ENCODE peak calls at places on chromosomes 1 and 21, in seven cellular contexts. S, C, E, L, B, P and V are unnamed samples.

GRCh38 chr1:52098139-52098871 is 42.2 kb downstream of the BTF3L4 start:
- DNase-seq in S (no peak), C (no peak), E (no peak), L (no peak), B (no peak), P (no peak), V (no peak)

GRCh38 chr1:193944454-193944853 is 758.0 kb upstream of the B3GALT2 start:
- DNase-seq in S (no peak), C (no peak), E (no peak), L (no peak), B (no peak), P (no peak), V (no peak)

GRCh38 chr1:182069028-182069466 is 7.5 kb upstream of the ZNF648 start:
- DNase-seq in S (peak), C (no peak), E (peak), L (no peak), B (peak), P (peak), V (peak)

GRCh38 chr1:153958961-153959260 is 499 bp upstream of the CRTC2 start:
- DNase-seq in S (no peak), C (no peak), E (no peak), L (no peak), B (no peak), P (no peak), V (no peak)

GRCh38 chr1:30316056-30316455 is 407.3 kb downstream of the MATN1 start:
- DNase-seq in S (no peak), C (no peak), E (no peak), L (no peak), B (no peak), P (no peak), V (no peak)

GRCh38 chr1:206941766-206942418 is 4.4 kb downstream of the PIGR start:
- DNase-seq in S (no peak), C (no peak), E (no peak), L (no peak), B (no peak), P (no peak), V (no peak)

GRCh38 chr1:5287178-5288155 is 633.1 kb downstream of the AJAP1 start:
- DNase-seq in S (no peak), C (no peak), E (no peak), L (no peak), B (no peak), P (no peak), V (no peak)

GRCh38 chr1:45640293-45640692 is 16.4 kb upstream of the CCDC17 start:
- DNase-seq in S (no peak), C (no peak), E (no peak), L (no peak), B (no peak), P (no peak), V (no peak)

GRCh38 chr1:20389551-20389950 is 96.5 kb downstream of the CAMK2N1 start:
- DNase-seq in S (no peak), C (no peak), E (no peak), L (no peak), B (no peak), P (no peak), V (no peak)

GRCh38 chr1:214833357-214833756 is 230.4 kb downstream of the CENPF start:
- DNase-seq in S (no peak), C (no peak), E (no peak), L (no peak), B (no peak), P (no peak), V (no peak)

GRCh38 chr1:44810101-44810761 is 1.9 kb downstream of the BTBD19 start:
- DNase-seq in S (peak), C (peak), E (no peak), L (no peak), B (peak), P (peak), V (no peak)

GRCh38 chr1:155254714-155255242 is 505 bp downstream of the ENTREP3 start:
- DNase-seq in S (no peak), C (no peak), E (no peak), L (no peak), B (peak), P (no peak), V (no peak)

GRCh38 chr21:45431781-45432572 is 27.0 kb downstream of the COL18A1 start:
- DNase-seq in S (no peak), C (no peak), E (no peak), L (no peak), B (no peak), P (no peak), V (no peak)

GRCh38 chr1:216660561-216660960 is 62.7 kb downstream of the ESRRG start:
- DNase-seq in S (no peak), C (no peak), E (no peak), L (no peak), B (no peak), P (no peak), V (no peak)

GRCh38 chr1:46061146-46061545 is 71.3 kb downstream of the PIK3R3 start:
- DNase-seq in S (no peak), C (no peak), E (no peak), L (no peak), B (no peak), P (no peak), V (no peak)

GRCh38 chr21:36589352-36589971 is 109.5 kb upstream of the SIM2 start:
- DNase-seq in S (no peak), C (no peak), E (no peak), L (no peak), B (peak), P (peak), V (peak)

GRCh38 chr1:41783189-41783639 is 135.5 kb downstream of the HIVEP3 start:
- DNase-seq in S (peak), C (no peak), E (peak), L (peak), B (no peak), P (no peak), V (peak)

GRCh38 chr21:36640260-36641244 is 58.4 kb upstream of the SIM2 start:
- DNase-seq in S (no peak), C (no peak), E (no peak), L (no peak), B (no peak), P (peak), V (no peak)

GRCh38 chr1:82517586-82517985 is 716.9 kb downstream of the ADGRL2 start:
- DNase-seq in S (no peak), C (no peak), E (no peak), L (no peak), B (peak), P (peak), V (no peak)

GRCh38 chr1:71307451-71307850 is 226.6 kb upstream of the ZRANB2 start:
- DNase-seq in S (no peak), C (no peak), E (no peak), L (peak), B (no peak), P (no peak), V (no peak)

GRCh38 chr1:110434946-110435345 is 16.0 kb upstream of the PROK1 start:
- DNase-seq in S (no peak), C (no peak), E (no peak), L (no peak), B (no peak), P (no peak), V (no peak)

GRCh38 chr1:244381887-244382565 is 69.7 kb downstream of the ADSS2 start:
- DNase-seq in S (no peak), C (no peak), E (no peak), L (peak), B (no peak), P (no peak), V (peak)

GRCh38 chr21:33047231-33047630 is 21.5 kb downstream of the OLIG2 start:
- DNase-seq in S (no peak), C (no peak), E (no peak), L (peak), B (no peak), P (no peak), V (peak)

GRCh38 chr1:247883346-247883745 is 12.0 kb upstream of the OR2W3 start:
- DNase-seq in S (no peak), C (no peak), E (no peak), L (no peak), B (no peak), P (no peak), V (no peak)

GRCh38 chr1:213586609-213586972 is 401.2 kb upstream of the PROX1 start:
- DNase-seq in S (no peak), C (no peak), E (no peak), L (no peak), B (no peak), P (no peak), V (no peak)
- H3K27ac ChIP-seq in S (no peak), C (no peak), E (no peak), L (peak), B (no peak), P (no peak), V (no peak)

GRCh38 chr1:165988817-165989216 is 161.4 kb downstream of the UCK2 start:
- DNase-seq in S (no peak), C (no peak), E (no peak), L (no peak), B (no peak), P (no peak), V (no peak)

GRCh38 chr1:165988275-165988674 is 160.9 kb downstream of the UCK2 start:
- DNase-seq in S (no peak), C (no peak), E (no peak), L (no peak), B (no peak), P (peak), V (no peak)
- TF ChIP-seq CTCF in S (no peak), C (no peak), E (no peak), L (no peak), B (no peak), P (peak), V (no peak)

GRCh38 chr1:1232801-1233566 is 947 bp downstream of the B3GALT6 start:
- DNase-seq in S (no peak), C (no peak), E (no peak), L (no peak), B (peak), P (no peak), V (no peak)
- H3K27ac ChIP-seq in S (no peak), C (no peak), E (no peak), L (no peak), B (no peak), P (no peak), V (peak)

GRCh38 chr1:1892079-1892762 is 1.3 kb upstream of the GNB1 start:
- DNase-seq in S (no peak), C (no peak), E (peak), L (no peak), B (no peak), P (no peak), V (peak)
- TF ChIP-seq CTCF in S (no peak), C (no peak), E (no peak), L (no peak), B (no peak), P (no peak), V (no peak)

GRCh38 chr1:55316494-55316893 is 101.3 kb upstream of the USP24 start:
- DNase-seq in S (no peak), C (no peak), E (no peak), L (no peak), B (no peak), P (no peak), V (no peak)

GRCh38 chr1:55315552-55315951 is 100.4 kb upstream of the USP24 start:
- DNase-seq in S (no peak), C (no peak), E (no peak), L (no peak), B (no peak), P (no peak), V (no peak)

GRCh38 chr1:55318111-55318817 is 103.1 kb upstream of the USP24 start:
- DNase-seq in S (no peak), C (no peak), E (no peak), L (no peak), B (no peak), P (no peak), V (no peak)

GRCh38 chr1:55317673-55318072 is 102.5 kb upstream of the USP24 start:
- DNase-seq in S (no peak), C (no peak), E (no peak), L (no peak), B (no peak), P (no peak), V (no peak)

DNA sequence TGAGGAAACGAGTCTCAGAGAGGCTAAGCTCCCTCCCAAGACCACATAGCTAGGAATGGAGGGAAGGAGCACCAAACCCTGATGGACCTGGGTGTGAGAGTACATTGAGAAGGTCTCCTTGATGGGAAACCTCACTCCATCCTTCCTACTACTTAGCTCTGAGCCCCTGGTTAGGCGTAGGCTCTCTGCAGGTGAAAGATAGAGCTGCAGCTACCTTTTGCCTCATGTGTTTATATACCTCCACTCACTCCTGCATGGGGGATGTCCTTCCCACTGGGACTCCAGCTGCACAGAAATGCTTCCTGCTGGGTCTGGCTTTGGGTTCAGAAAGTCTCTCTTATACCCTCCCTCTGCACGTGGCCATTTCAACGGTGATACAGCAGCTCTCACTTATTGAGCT is 102.1 kb upstream of the USP24 start:
- DNase-seq in S (no peak), C (no peak), E (no peak), L (no peak), B (no peak), P (no peak), V (no peak)
- H3K27ac ChIP-seq in S (no peak), C (no peak), E (no peak), L (no peak), B (no peak), P (no peak), V (no peak)

DNA sequence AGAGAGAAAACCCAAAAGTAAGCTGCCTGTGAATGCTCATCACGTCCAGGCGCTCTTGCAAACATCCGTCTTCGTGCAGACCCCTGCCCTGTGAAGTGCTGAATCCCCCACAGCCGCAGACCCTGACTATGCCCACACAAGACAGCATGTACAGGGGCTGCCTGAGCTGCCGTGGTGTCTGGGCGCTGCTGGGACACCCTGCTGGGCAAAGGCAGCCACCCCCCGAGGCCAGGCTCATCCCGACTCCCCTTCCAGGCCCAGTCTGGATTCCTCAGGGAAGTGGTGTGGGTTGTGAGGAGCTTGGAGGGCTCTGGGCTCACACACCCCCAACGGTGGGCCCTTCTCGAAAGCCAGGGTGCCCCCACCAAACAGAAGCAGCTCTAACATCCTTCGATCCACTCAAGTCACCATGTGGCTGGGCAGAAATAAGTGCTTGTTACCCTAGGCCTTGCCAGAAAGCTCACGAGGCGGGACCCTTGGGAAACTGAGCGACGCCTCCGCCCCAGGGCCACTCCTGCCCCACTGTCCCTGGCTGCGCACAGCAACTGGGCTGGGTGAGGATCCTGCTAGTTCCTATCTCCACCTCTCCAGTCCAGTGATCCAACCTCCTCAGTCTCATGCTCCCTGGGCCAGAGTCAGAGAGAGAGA is 4.8 kb upstream of the WNT9A start:
- DNase-seq in S (no peak), C (peak), E (no peak), L (no peak), B (no peak), P (no peak), V (no peak)
- TF ChIP-seq CTCF in S (no peak), C (no peak), E (no peak), L (no peak), B (no peak), P (no peak), V (no peak)

DNA sequence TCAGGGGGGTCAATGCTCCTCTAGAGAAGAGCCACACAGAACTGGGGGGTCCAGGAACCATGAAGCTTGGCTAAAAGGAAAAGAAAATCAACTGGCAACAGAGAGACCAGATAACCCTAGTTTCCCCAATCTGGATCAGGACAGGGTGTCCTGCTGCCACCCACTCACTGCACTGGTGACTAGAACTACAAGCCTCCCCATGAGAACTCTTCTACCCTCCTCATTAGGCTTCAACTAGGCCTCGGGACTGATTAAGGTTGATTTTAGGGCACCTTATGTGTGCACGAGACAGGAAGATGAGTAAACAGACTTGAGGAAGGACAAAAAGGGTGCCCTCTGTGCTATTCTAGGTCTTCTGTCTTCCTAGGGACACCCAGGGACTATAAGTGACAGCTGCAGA is 2.2 kb upstream of the SF3B4 start:
- DNase-seq in S (no peak), C (no peak), E (no peak), L (no peak), B (no peak), P (no peak), V (no peak)
- H3K27ac ChIP-seq in S (no peak), C (no peak), E (no peak), L (no peak), B (no peak), P (no peak), V (no peak)

DNA sequence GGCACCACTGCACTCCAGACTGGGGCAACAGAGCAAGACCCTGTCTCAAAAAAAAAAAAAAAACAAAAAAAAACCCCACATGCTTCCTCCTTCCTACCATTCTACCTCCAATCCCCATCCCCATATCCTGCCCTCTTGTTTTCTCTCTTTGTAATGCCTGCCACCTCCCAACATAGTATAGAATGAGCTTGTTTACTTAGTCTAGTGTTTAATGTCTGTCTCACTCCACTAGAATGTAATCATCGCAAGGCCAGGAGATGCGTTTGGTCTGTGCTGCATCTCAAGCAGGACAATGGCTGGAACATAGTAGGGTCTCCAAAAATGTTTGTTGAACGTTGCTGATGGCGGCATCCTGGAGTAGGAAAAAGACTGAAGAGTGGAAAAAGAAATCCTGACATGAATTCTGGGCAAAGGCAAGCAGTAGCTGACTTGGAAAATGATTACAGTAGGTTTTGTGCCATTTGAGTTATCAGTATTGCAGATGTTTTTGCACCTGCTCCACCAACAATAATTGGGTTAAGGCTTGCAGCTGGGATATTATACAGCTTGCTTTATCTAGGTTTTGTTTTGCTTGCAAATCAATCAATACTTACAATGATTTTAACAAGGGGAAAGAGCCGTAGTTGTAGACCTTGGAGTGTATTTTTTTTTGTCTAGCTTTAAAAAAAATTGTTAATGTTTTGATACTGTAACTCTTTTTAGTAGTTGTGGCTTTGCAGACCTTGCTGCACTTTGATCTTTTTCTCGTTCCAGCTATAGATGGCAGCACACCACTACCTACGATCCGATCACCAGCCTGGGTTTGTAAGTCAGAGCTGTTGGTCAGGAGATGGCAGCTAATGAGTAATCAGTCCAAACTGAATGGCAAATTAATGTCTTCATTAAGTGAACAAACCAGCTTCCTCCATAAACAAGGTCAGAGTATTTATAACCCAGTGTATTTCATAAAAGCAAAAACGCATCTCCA is 62.4 kb downstream of the BACH1 start:
- DNase-seq in S (no peak), C (no peak), E (no peak), L (no peak), B (no peak), P (no peak), V (no peak)
- TF ChIP-seq CTCF in S (no peak), C (peak), E (peak), L (peak), B (no peak), P (peak), V (no peak)

DNA sequence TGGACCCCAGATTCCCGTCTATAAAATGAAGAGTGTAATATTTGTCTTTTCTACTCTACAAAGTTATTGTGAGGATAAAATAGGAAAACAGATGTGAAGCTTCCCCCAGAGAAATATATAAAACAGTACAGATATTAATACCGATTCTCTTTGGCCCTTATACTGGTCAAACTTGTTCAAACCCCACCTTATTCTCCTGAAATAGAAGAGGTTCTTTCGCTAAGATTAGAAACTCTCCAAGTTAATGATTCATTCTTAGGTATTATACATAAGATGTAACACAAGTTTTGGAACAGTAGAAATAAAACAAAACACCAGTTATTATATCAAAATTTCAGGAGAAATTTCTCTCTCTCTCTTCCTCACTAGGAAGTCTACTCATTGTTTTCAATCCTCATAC is 852.4 kb upstream of the ADAMTS5 start:
- DNase-seq in S (no peak), C (no peak), E (no peak), L (no peak), B (no peak), P (no peak), V (no peak)
- H3K27ac ChIP-seq in S (no peak), C (no peak), E (no peak), L (no peak), B (peak), P (no peak), V (no peak)

GRCh38 chr1:175783126-175783722 is 39.8 kb upstream of the TNR start:
- DNase-seq in S (no peak), C (no peak), E (no peak), L (no peak), B (no peak), P (no peak), V (no peak)
- TF ChIP-seq CTCF in S (no peak), C (no peak), E (no peak), L (no peak), B (no peak), P (no peak), V (no peak)